ENCODE peak calls at places on chromosomes 2 and 18, in five cellular contexts. One of them, this sample, is unnamed.
A peak's percentile ranks its signal among the peaks of the same experiment; 100 is the strongest.

GRCh38 chr2:230654057-230654456 is 58.6 kb upstream of the CAB39 start:
- DNase-seq in RWPE1: no peak
- DNase-seq in body of pancreas: no peak
- DNase-seq in adrenal gland: no peak
- DNase-seq in hepatocyte: no peak
- DNase-seq in this sample: no peak

GRCh38 chr2:10868465-10869314 is 43.0 kb upstream of the KCNF1 start:
- DNase-seq in RWPE1: no peak
- DNase-seq in body of pancreas: no peak
- DNase-seq in adrenal gland: no peak
- DNase-seq in hepatocyte: no peak
- DNase-seq in this sample: no peak

GRCh38 chr2:231680284-231680991 is 27.9 kb upstream of the PTMA start:
- DNase-seq in body of pancreas: peak; percentile 57
- DNase-seq in hepatocyte: peak; percentile 80
- DNase-seq in RWPE1: peak; percentile 68
- DNase-seq in adrenal gland: no peak
- DNase-seq in this sample: peak; percentile 76

GRCh38 chr2:110903548-110903947 is 171.2 kb downstream of the ACOXL start:
- DNase-seq in adrenal gland: no peak
- DNase-seq in hepatocyte: peak; percentile 11
- DNase-seq in body of pancreas: no peak
- DNase-seq in RWPE1: no peak
- DNase-seq in this sample: peak; percentile 8

GRCh38 chr2:16774091-16774490 is 108.5 kb upstream of the CYRIA start:
- DNase-seq in RWPE1: no peak
- DNase-seq in hepatocyte: no peak
- DNase-seq in body of pancreas: no peak
- DNase-seq in adrenal gland: no peak
- DNase-seq in this sample: no peak

GRCh38 chr2:31965094-31965493 is 45.7 kb downstream of the MEMO1 start:
- DNase-seq in adrenal gland: no peak
- DNase-seq in body of pancreas: no peak
- DNase-seq in hepatocyte: no peak
- DNase-seq in RWPE1: no peak
- DNase-seq in this sample: no peak

GRCh38 chr2:67709835-67710234 is 312.7 kb downstream of the ETAA1 start:
- DNase-seq in adrenal gland: no peak
- DNase-seq in RWPE1: no peak
- DNase-seq in body of pancreas: no peak
- DNase-seq in hepatocyte: no peak
- DNase-seq in this sample: no peak

GRCh38 chr2:180356676-180357075 is 349.6 kb upstream of the CWC22 start:
- DNase-seq in hepatocyte: no peak
- DNase-seq in RWPE1: no peak
- DNase-seq in adrenal gland: no peak
- DNase-seq in body of pancreas: no peak
- DNase-seq in this sample: no peak

GRCh38 chr18:74589021-74589420 is 8.6 kb upstream of the ZNF407 start:
- DNase-seq in body of pancreas: peak; percentile 27
- DNase-seq in hepatocyte: no peak
- DNase-seq in adrenal gland: no peak
- DNase-seq in RWPE1: no peak
- DNase-seq in this sample: no peak

GRCh38 chr18:7524786-7525185 is 42.3 kb upstream of the PTPRM start:
- DNase-seq in body of pancreas: peak; percentile 9
- DNase-seq in hepatocyte: no peak
- DNase-seq in adrenal gland: peak; percentile 27
- DNase-seq in RWPE1: no peak
- DNase-seq in this sample: no peak

GRCh38 chr2:218404351-218405145 is 4.9 kb downstream of the CTDSP1 start:
- DNase-seq in RWPE1: no peak
- DNase-seq in hepatocyte: peak; percentile 46
- DNase-seq in body of pancreas: no peak
- DNase-seq in adrenal gland: peak; percentile 37
- DNase-seq in this sample: no peak

GRCh38 chr2:70626254-70626990 is 72.8 kb upstream of the TGFA start:
- DNase-seq in body of pancreas: no peak
- DNase-seq in RWPE1: no peak
- DNase-seq in hepatocyte: no peak
- DNase-seq in adrenal gland: no peak
- DNase-seq in this sample: no peak

GRCh38 chr18:10528439-10528838 is 2.6 kb downstream of the NAPG start:
- DNase-seq in RWPE1: no peak
- DNase-seq in body of pancreas: no peak
- DNase-seq in hepatocyte: no peak
- DNase-seq in adrenal gland: no peak
- DNase-seq in this sample: no peak

GRCh38 chr18:31250902-31251301 is 67.1 kb upstream of the DSG1 start:
- DNase-seq in body of pancreas: no peak
- DNase-seq in hepatocyte: no peak
- DNase-seq in adrenal gland: no peak
- DNase-seq in RWPE1: no peak
- DNase-seq in this sample: no peak

GRCh38 chr2:213199871-213200270 is 48.5 kb upstream of the IKZF2 start:
- DNase-seq in body of pancreas: no peak
- DNase-seq in hepatocyte: peak; percentile 17
- DNase-seq in RWPE1: no peak
- DNase-seq in adrenal gland: peak; percentile 23
- DNase-seq in this sample: no peak

GRCh38 chr2:148259674-148260073 is 238.8 kb downstream of the MBD5 start:
- DNase-seq in body of pancreas: peak; percentile 12
- DNase-seq in hepatocyte: peak; percentile 18
- DNase-seq in RWPE1: no peak
- DNase-seq in adrenal gland: no peak
- DNase-seq in this sample: peak; percentile 3

GRCh38 chr18:49166327-49166726 is 215.6 kb upstream of the SMAD7 start:
- DNase-seq in adrenal gland: no peak
- DNase-seq in body of pancreas: no peak
- DNase-seq in hepatocyte: no peak
- DNase-seq in RWPE1: no peak
- DNase-seq in this sample: no peak

GRCh38 chr18:45852631-45853030 is 27.2 kb downstream of the SIGLEC15 start:
- DNase-seq in body of pancreas: no peak
- DNase-seq in adrenal gland: no peak
- DNase-seq in RWPE1: no peak
- DNase-seq in hepatocyte: no peak
- DNase-seq in this sample: no peak

GRCh38 chr2:111118455-111119003 is 2.2 kb upstream of the BCL2L11 start:
- DNase-seq in RWPE1: no peak
- DNase-seq in body of pancreas: no peak
- DNase-seq in hepatocyte: peak; percentile 18
- DNase-seq in adrenal gland: no peak
- DNase-seq in this sample: peak; percentile 20

GRCh38 chr2:675460-675859 is 1.7 kb downstream of the TMEM18 start:
- DNase-seq in body of pancreas: no peak
- DNase-seq in hepatocyte: no peak
- DNase-seq in RWPE1: no peak
- DNase-seq in adrenal gland: no peak
- DNase-seq in this sample: no peak
- H3K27ac ChIP-seq in body of pancreas: no peak overlapping the region
- H3K27ac ChIP-seq in hepatocyte: peak overlapping the region; percentile 48
- H3K27ac ChIP-seq in RWPE1: peak overlapping the region; percentile 99
- H3K27ac ChIP-seq in adrenal gland: no peak overlapping the region
- H3K27ac ChIP-seq in this sample: no peak overlapping the region

GRCh38 chr2:197327776-197328169 is 17.2 kb upstream of the ANKRD44 start:
- DNase-seq in adrenal gland: no peak
- DNase-seq in body of pancreas: no peak
- DNase-seq in hepatocyte: no peak
- DNase-seq in RWPE1: no peak
- DNase-seq in this sample: no peak
- H3K27ac ChIP-seq in adrenal gland: no peak overlapping the region
- H3K27ac ChIP-seq in body of pancreas: no peak overlapping the region
- H3K27ac ChIP-seq in hepatocyte: no peak overlapping the region
- H3K27ac ChIP-seq in RWPE1: no peak overlapping the region
- H3K27ac ChIP-seq in this sample: no peak overlapping the region

GRCh38 chr2:17822452-17823117 is 6.3 kb downstream of the MSGN1 start:
- DNase-seq in adrenal gland: no peak
- DNase-seq in body of pancreas: no peak
- DNase-seq in RWPE1: no peak
- DNase-seq in hepatocyte: no peak
- DNase-seq in this sample: no peak
- H3K27ac ChIP-seq in adrenal gland: no peak overlapping the region
- H3K27ac ChIP-seq in body of pancreas: no peak overlapping the region
- H3K27ac ChIP-seq in RWPE1: no peak overlapping the region
- H3K27ac ChIP-seq in hepatocyte: no peak overlapping the region
- H3K27ac ChIP-seq in this sample: no peak overlapping the region

DNA sequence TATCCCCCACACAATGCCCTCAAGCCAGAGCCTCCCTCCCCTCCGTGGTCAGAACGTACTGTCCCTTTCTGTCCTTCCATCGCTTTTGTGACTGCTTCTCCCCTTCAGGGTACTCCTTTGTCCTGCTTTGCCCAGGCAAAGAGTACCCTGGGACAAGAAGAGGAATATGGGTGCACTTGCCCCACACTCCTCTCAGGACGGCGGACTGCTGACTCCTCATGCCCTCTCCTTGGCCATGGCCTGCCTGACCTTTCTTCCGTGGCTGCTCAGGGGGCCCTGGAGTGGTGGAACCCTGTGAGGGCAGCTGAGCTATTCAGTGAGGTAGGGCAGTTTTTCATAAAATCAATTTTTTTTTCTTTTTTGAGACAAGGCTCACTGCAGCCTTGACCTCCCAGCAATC is 18.7 kb downstream of the C2orf74 start:
- DNase-seq in body of pancreas: no peak
- DNase-seq in adrenal gland: no peak
- DNase-seq in RWPE1: no peak
- DNase-seq in hepatocyte: no peak
- DNase-seq in this sample: no peak
- H3K27ac ChIP-seq in body of pancreas: peak overlapping the region; percentile 48
- H3K27ac ChIP-seq in adrenal gland: no peak overlapping the region
- H3K27ac ChIP-seq in RWPE1: peak overlapping the region; percentile 92
- H3K27ac ChIP-seq in hepatocyte: peak overlapping the region; percentile 99
- H3K27ac ChIP-seq in this sample: no peak overlapping the region

GRCh38 chr2:113098532-113098931 is 28.9 kb upstream of the IL1RN start:
- DNase-seq in RWPE1: no peak
- DNase-seq in body of pancreas: no peak
- DNase-seq in hepatocyte: no peak
- DNase-seq in adrenal gland: no peak
- DNase-seq in this sample: no peak
- H3K27ac ChIP-seq in RWPE1: no peak overlapping the region
- H3K27ac ChIP-seq in body of pancreas: no peak overlapping the region
- H3K27ac ChIP-seq in hepatocyte: no peak overlapping the region
- H3K27ac ChIP-seq in adrenal gland: no peak overlapping the region
- H3K27ac ChIP-seq in this sample: no peak overlapping the region

DNA sequence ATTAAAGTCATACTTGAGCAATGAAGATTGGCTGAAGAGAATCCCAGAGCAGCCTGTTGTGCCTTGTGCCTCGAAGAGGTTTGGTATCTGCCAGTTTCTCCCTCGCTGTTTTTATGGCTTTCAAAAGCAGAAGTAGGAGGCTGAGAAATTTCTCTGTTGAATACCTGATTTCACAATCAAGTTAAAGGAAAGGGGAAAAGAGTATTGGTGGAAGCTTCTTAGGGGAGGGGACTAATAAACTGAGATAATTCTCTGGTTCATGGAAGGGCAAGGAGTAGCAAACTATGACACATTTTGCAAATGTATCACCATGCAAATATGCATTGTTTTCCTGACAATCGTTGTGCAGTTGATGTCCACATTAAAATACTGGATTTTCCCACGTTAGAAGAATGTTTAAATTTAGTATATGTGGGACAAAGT is at the start of gene IL1B:
- DNase-seq in hepatocyte: peak; percentile 40
- DNase-seq in body of pancreas: no peak
- DNase-seq in adrenal gland: no peak
- DNase-seq in RWPE1: peak; percentile 90
- DNase-seq in this sample: no peak
- H3K27ac ChIP-seq in hepatocyte: peak within 1 kb of the TSS; percentile 20
- H3K27ac ChIP-seq in body of pancreas: peak within 1 kb of the TSS; percentile 52
- H3K27ac ChIP-seq in adrenal gland: no peak within 1 kb of the TSS
- H3K27ac ChIP-seq in RWPE1: peak within 1 kb of the TSS; percentile 79
- H3K27ac ChIP-seq in this sample: no peak within 1 kb of the TSS